ENCODE peak calls at places on chromosomes 7 and 10, in ten cellular contexts. M is A549, Q is adrenal gland, Z is stomach, E is IMR-90, O is HepG2, R is breast epithelium, B is heart left ventricle, C is tibial nerve, S is ovary. W is an unnamed sample.

GRCh38 chr7:74656421-74656910 is 1.1 kb upstream of the GTF2I start:
- DNase-seq in M (peak; percentile 45), Q (peak; percentile 78), Z (peak; percentile 57), E (no peak), O (peak; percentile 51), R (peak; percentile 49), B (peak; percentile 73), C (no peak), S (peak; percentile 60), W (peak; percentile 73)

GRCh38 chr10:13969792-13970140 is 361.0 kb downstream of the FRMD4A start:
- DNase-seq in M (no peak), Q (no peak), Z (no peak), E (no peak), O (no peak), R (no peak), B (no peak), C (no peak), S (no peak), W (no peak)

GRCh38 chr10:110546077-110546476 is 21.4 kb upstream of the SMC3 start:
- DNase-seq in M (no peak), Q (no peak), Z (no peak), E (no peak), O (no peak), R (no peak), B (no peak), C (no peak), S (no peak), W (no peak)

GRCh38 chr7:157827045-157827862 is 490.4 kb downstream of the DNAJB6 start:
- DNase-seq in M (no peak), Q (no peak), Z (no peak), E (no peak), O (no peak), R (no peak), B (no peak), C (no peak), S (no peak), W (no peak)

GRCh38 chr10:119253433-119254174 is 46.2 kb downstream of the GRK5 start:
- DNase-seq in M (peak; percentile 86), Q (peak; percentile 86), Z (no peak), E (peak; percentile 96), O (peak; percentile 92), R (peak; percentile 55), B (peak; percentile 83), C (peak; percentile 77), S (peak; percentile 87), W (peak; percentile 21)

GRCh38 chr10:21364196-21365114 is 161.0 kb downstream of the SKIDA1 start:
- DNase-seq in M (peak; percentile 99), Q (peak; percentile 29), Z (no peak), E (peak; percentile 74), O (peak; percentile 89), R (peak; percentile 71), B (peak; percentile 60), C (no peak), S (peak; percentile 26), W (no peak)

GRCh38 chr7:98617051-98617959 is at the start of gene NPTX2:
- DNase-seq in M (no peak), Q (peak; percentile 86), Z (no peak), E (no peak), O (no peak), R (no peak), B (peak; percentile 48), C (no peak), S (no peak), W (no peak)

GRCh38 chr10:113565364-113565763 is 12.5 kb downstream of the HABP2 start:
- DNase-seq in M (no peak), Q (no peak), Z (no peak), E (no peak), O (no peak), R (no peak), B (no peak), C (no peak), S (no peak), W (no peak)

GRCh38 chr7:106775552-106775936 is 89.5 kb upstream of the PIK3CG start:
- DNase-seq in M (peak; percentile 75), Q (peak; percentile 30), Z (no peak), E (peak; percentile 86), O (no peak), R (no peak), B (no peak), C (no peak), S (no peak), W (no peak)

GRCh38 chr10:79402951-79403350 is 42.5 kb downstream of the ZCCHC24 start:
- DNase-seq in M (no peak), Q (no peak), Z (peak; percentile 44), E (no peak), O (no peak), R (no peak), B (peak; percentile 22), C (no peak), S (peak; percentile 47), W (peak; percentile 27)

GRCh38 chr10:89069589-89069988 is 79.0 kb downstream of the FAS start:
- DNase-seq in M (no peak), Q (no peak), Z (no peak), E (no peak), O (no peak), R (no peak), B (no peak), C (no peak), S (peak; percentile 43), W (no peak)

GRCh38 chr7:118311121-118311803 is 86.8 kb downstream of the ANKRD7 start:
- DNase-seq in M (peak; percentile 11), Q (no peak), Z (no peak), E (no peak), O (no peak), R (no peak), B (no peak), C (no peak), S (no peak), W (no peak)

GRCh38 chr7:80960228-80960627 is 41.4 kb upstream of the SEMA3C start:
- DNase-seq in M (no peak), Q (no peak), Z (no peak), E (no peak), O (no peak), R (no peak), B (no peak), C (no peak), S (no peak), W (no peak)

DNA sequence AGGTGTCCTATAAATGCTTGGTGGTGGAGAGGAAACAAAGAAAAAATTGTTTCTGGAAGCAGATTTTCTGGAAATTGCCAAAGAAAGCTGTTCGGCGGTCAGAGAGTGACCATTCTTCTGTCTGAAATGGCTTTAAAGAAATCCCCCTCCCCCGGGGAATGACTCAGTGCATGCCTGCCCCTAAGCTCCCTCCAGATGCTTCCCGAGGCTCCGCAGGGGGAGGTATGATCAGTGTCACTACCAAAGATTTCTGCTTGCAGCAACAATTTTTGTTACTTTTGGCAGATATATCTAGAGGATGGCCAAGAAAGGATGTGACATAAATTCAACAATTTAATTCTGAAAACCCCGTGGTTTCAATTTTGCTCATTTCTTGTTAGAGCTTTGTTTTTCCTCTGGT is 163.9 kb downstream of the JCAD start:
- DNase-seq in M (no peak), Q (peak; percentile 64), Z (no peak), E (peak; percentile 96), O (no peak), R (peak; percentile 46), B (peak; percentile 82), C (peak; percentile 55), S (peak; percentile 64), W (peak; percentile 31)
- TF ChIP-seq POLR2A in M (no peak), Q (no peak), Z (no peak), E (no peak), O (no peak), R (no peak), B (no peak), C (no peak), S (no peak), W (no peak)

DNA sequence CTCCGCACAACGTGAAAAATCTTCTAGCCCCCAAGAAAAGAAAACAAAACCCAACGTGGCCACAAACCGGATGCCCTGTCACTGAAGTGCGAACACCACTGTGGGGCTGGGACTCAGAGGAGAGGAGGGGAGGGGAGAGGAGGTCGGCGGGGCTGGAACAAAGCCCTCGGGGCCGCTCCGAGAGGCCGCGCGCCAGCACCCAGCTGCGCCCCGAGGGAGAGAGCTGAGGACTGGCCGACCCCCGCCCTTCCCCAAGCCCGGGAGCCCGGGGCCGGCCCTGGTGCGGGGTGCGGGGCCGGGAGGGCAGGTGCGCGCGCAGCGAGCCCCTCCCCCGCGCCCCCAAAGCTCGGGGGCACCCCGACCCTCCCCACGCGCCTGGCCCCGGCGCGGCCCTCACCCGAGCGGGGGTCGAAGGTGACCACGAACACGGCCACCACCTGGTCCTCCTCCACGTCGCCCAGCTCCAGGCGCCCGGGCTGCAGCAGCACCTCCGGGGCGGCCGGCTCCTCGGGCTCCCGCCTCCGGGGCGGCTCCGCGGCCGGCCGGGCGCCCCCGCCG is 398 bp downstream of the DENND11 start:
- DNase-seq in M (no peak), Q (peak; percentile 50), Z (peak; percentile 51), E (no peak), O (no peak), R (no peak), B (peak; percentile 64), C (no peak), S (peak; percentile 59), W (peak; percentile 64)
- H3K4me1 ChIP-seq in M (peaks cover 72% of the 10 kb centered on the region), Q (peaks cover 23% of the 10 kb centered on the region), Z (peaks cover 68% of the 10 kb centered on the region), E (peaks cover 1% of the 10 kb centered on the region), O (peaks cover 49% of the 10 kb centered on the region), R (peaks cover 3% of the 10 kb centered on the region), B (peaks cover 7% of the 10 kb centered on the region), C (peaks cover 10% of the 10 kb centered on the region), S (no peaks in the 10 kb centered on the region), W (peaks cover 7% of the 10 kb centered on the region)

GRCh38 chr7:139660317-139661042 is 117.3 kb downstream of the HIPK2 start:
- DNase-seq in M (no peak), Q (no peak), Z (peak; percentile 62), E (no peak), O (peak; percentile 90), R (peak; percentile 50), B (no peak), C (no peak), S (no peak), W (no peak)

GRCh38 chr7:139661043-139661440 is 116.8 kb downstream of the HIPK2 start:
- DNase-seq in M (no peak), Q (no peak), Z (no peak), E (no peak), O (no peak), R (no peak), B (no peak), C (no peak), S (no peak), W (no peak)

GRCh38 chr7:139657749-139658148 is 120.0 kb downstream of the HIPK2 start:
- DNase-seq in M (no peak), Q (no peak), Z (no peak), E (no peak), O (no peak), R (no peak), B (no peak), C (no peak), S (no peak), W (no peak)

GRCh38 chr7:139659922-139660316 is 117.9 kb downstream of the HIPK2 start:
- DNase-seq in M (no peak), Q (no peak), Z (no peak), E (no peak), O (peak; percentile 56), R (no peak), B (no peak), C (no peak), S (no peak), W (no peak)

GRCh38 chr7:139658919-139659675 is 118.7 kb downstream of the HIPK2 start:
- DNase-seq in M (no peak), Q (no peak), Z (no peak), E (no peak), O (peak; percentile 91), R (no peak), B (no peak), C (no peak), S (no peak), W (no peak)
- TF ChIP-seq CTCF in M (no peak), Q (no peak), Z (no peak), E (no peak), O (no peak), R (no peak), B (no peak), C (no peak), S (no peak), W (no peak)

GRCh38 chr7:107833619-107834230 is 30.7 kb upstream of the SLC26A3 start:
- DNase-seq in M (no peak), Q (no peak), Z (no peak), E (no peak), O (no peak), R (no peak), B (no peak), C (no peak), S (no peak), W (no peak)
- TF ChIP-seq POLR2A in M (no peak), Q (no peak), Z (no peak), E (no peak), O (no peak), R (no peak), B (no peak), C (no peak), S (no peak), W (no peak)